ENCODE peak calls at places on chromosome 12, in ten cellular contexts. N, A, Y, B, X, Q, G, W, L and Z are unnamed samples.

GRCh38 chr12:109510196-109510595 is 32.8 kb downstream of the UBE3B start:
- DNase-seq in N (no peak), A (no peak), Y (no peak), B (no peak), X (no peak), Q (no peak), G (no peak), W (no peak), L (no peak), Z (no peak)

GRCh38 chr12:95072900-95073697 is at the start of gene NR2C1:
- DNase-seq in N (peak), A (peak), Y (peak), B (peak), X (peak), Q (peak), G (peak), W (peak), L (peak), Z (peak)

GRCh38 chr12:95548539-95549391 is 2.5 kb downstream of the USP44 start:
- DNase-seq in N (peak), A (peak), Y (peak), B (no peak), X (peak), Q (no peak), G (peak), W (peak), L (no peak), Z (peak)

GRCh38 chr12:92039048-92039447 is 106.6 kb downstream of the BTG1 start:
- DNase-seq in N (no peak), A (no peak), Y (no peak), B (no peak), X (no peak), Q (no peak), G (no peak), W (no peak), L (no peak), Z (no peak)

GRCh38 chr12:125882141-125882540 is 816.9 kb downstream of the AACS start:
- DNase-seq in N (no peak), A (no peak), Y (no peak), B (no peak), X (no peak), Q (no peak), G (no peak), W (no peak), L (no peak), Z (no peak)

GRCh38 chr12:48004039-48004940 is at the start of gene COL2A1:
- DNase-seq in N (peak), A (peak), Y (no peak), B (no peak), X (no peak), Q (no peak), G (no peak), W (no peak), L (no peak), Z (no peak)

GRCh38 chr12:24743891-24744793 is 204.8 kb downstream of the BCAT1 start:
- DNase-seq in N (no peak), A (no peak), Y (no peak), B (no peak), X (no peak), Q (no peak), G (no peak), W (no peak), L (no peak), Z (no peak)

GRCh38 chr12:27868165-27868564 is 88.1 kb upstream of the MANSC4 start:
- DNase-seq in N (no peak), A (no peak), Y (no peak), B (no peak), X (no peak), Q (peak), G (no peak), W (no peak), L (no peak), Z (no peak)

GRCh38 chr12:94689002-94689645 is 38.8 kb upstream of the TMCC3 start:
- DNase-seq in N (no peak), A (no peak), Y (no peak), B (no peak), X (no peak), Q (no peak), G (no peak), W (no peak), L (no peak), Z (no peak)

GRCh38 chr12:105445261-105446015 is 114.9 kb downstream of the C12orf75 start:
- DNase-seq in N (no peak), A (no peak), Y (no peak), B (no peak), X (no peak), Q (no peak), G (no peak), W (no peak), L (no peak), Z (no peak)

GRCh38 chr12:7212678-7213077 is 23.2 kb downstream of the PEX5 start:
- DNase-seq in N (no peak), A (no peak), Y (no peak), B (no peak), X (no peak), Q (no peak), G (no peak), W (no peak), L (no peak), Z (no peak)

GRCh38 chr12:70919597-70920035 is 922 bp downstream of the PTPRR start:
- DNase-seq in N (peak), A (peak), Y (no peak), B (no peak), X (no peak), Q (no peak), G (no peak), W (no peak), L (no peak), Z (no peak)

GRCh38 chr12:39503445-39503844 is 60.5 kb upstream of the KIF21A start:
- DNase-seq in N (no peak), A (no peak), Y (no peak), B (no peak), X (no peak), Q (no peak), G (no peak), W (no peak), L (no peak), Z (no peak)